ENCODE peak calls at places on chromosomes 7 and 10, in five cellular contexts. One of them, this sample, is unnamed.

GRCh38 chr7:115267503-115267902 is 345.6 kb downstream of the MDFIC start:
- DNase-seq in PC-3: no peak
- DNase-seq in psoas muscle: no peak
- DNase-seq in cardiac muscle cell: no peak
- DNase-seq in CD8-positive, alpha-beta memory T cell: no peak
- DNase-seq in this sample: no peak

GRCh38 chr7:50739744-50740455 is 42.8 kb downstream of the GRB10 start:
- DNase-seq in PC-3: no peak
- DNase-seq in psoas muscle: no peak
- DNase-seq in cardiac muscle cell: peak; percentile 25
- DNase-seq in CD8-positive, alpha-beta memory T cell: peak; percentile 92
- DNase-seq in this sample: no peak

GRCh38 chr7:50197547-50197946 is 104.5 kb upstream of the ZPBP start:
- DNase-seq in CD8-positive, alpha-beta memory T cell: no peak
- DNase-seq in psoas muscle: no peak
- DNase-seq in PC-3: peak; percentile 65
- DNase-seq in cardiac muscle cell: no peak
- DNase-seq in this sample: no peak

GRCh38 chr7:143003393-143004051 is 23.4 kb downstream of the OR9A2 start:
- DNase-seq in psoas muscle: no peak
- DNase-seq in CD8-positive, alpha-beta memory T cell: peak; percentile 55
- DNase-seq in cardiac muscle cell: peak; percentile 68
- DNase-seq in PC-3: peak; percentile 71
- DNase-seq in this sample: no peak

GRCh38 chr10:23422003-23422411 is 16.9 kb upstream of the OTUD1 start:
- DNase-seq in CD8-positive, alpha-beta memory T cell: no peak
- DNase-seq in cardiac muscle cell: no peak
- DNase-seq in psoas muscle: no peak
- DNase-seq in PC-3: peak; percentile 43
- DNase-seq in this sample: no peak

GRCh38 chr10:92493362-92493761 is 80.5 kb downstream of the IDE start:
- DNase-seq in CD8-positive, alpha-beta memory T cell: no peak
- DNase-seq in psoas muscle: no peak
- DNase-seq in cardiac muscle cell: no peak
- DNase-seq in PC-3: no peak
- DNase-seq in this sample: no peak

GRCh38 chr7:129670636-129671035 is 59.1 kb downstream of the NRF1 start:
- DNase-seq in PC-3: no peak
- DNase-seq in CD8-positive, alpha-beta memory T cell: no peak
- DNase-seq in psoas muscle: no peak
- DNase-seq in cardiac muscle cell: peak; percentile 52
- DNase-seq in this sample: no peak

GRCh38 chr10:129114588-129114987 is 352.5 kb upstream of the MGMT start:
- DNase-seq in psoas muscle: no peak
- DNase-seq in CD8-positive, alpha-beta memory T cell: no peak
- DNase-seq in cardiac muscle cell: no peak
- DNase-seq in PC-3: no peak
- DNase-seq in this sample: no peak

GRCh38 chr10:76115471-76116155 is 684.2 kb downstream of the LRMDA start:
- DNase-seq in PC-3: peak; percentile 69
- DNase-seq in cardiac muscle cell: no peak
- DNase-seq in psoas muscle: peak; percentile 60
- DNase-seq in CD8-positive, alpha-beta memory T cell: no peak
- DNase-seq in this sample: no peak

GRCh38 chr10:60517805-60518204 is 128.1 kb upstream of the ANK3 start:
- DNase-seq in PC-3: peak; percentile 49
- DNase-seq in cardiac muscle cell: no peak
- DNase-seq in CD8-positive, alpha-beta memory T cell: no peak
- DNase-seq in psoas muscle: no peak
- DNase-seq in this sample: no peak

GRCh38 chr7:137935849-137936508 is 65.9 kb downstream of the CREB3L2 start:
- DNase-seq in cardiac muscle cell: no peak
- DNase-seq in PC-3: no peak
- DNase-seq in psoas muscle: no peak
- DNase-seq in CD8-positive, alpha-beta memory T cell: no peak
- DNase-seq in this sample: no peak

GRCh38 chr7:137934176-137934826 is 67.6 kb downstream of the CREB3L2 start:
- DNase-seq in CD8-positive, alpha-beta memory T cell: no peak
- DNase-seq in PC-3: no peak
- DNase-seq in psoas muscle: no peak
- DNase-seq in cardiac muscle cell: no peak
- DNase-seq in this sample: no peak

GRCh38 chr7:137936509-137937201 is 65.2 kb downstream of the CREB3L2 start:
- DNase-seq in psoas muscle: no peak
- DNase-seq in CD8-positive, alpha-beta memory T cell: no peak
- DNase-seq in cardiac muscle cell: no peak
- DNase-seq in PC-3: no peak
- DNase-seq in this sample: no peak

GRCh38 chr7:137933270-137934017 is 68.4 kb downstream of the CREB3L2 start:
- DNase-seq in PC-3: no peak
- DNase-seq in cardiac muscle cell: peak; percentile 55
- DNase-seq in CD8-positive, alpha-beta memory T cell: no peak
- DNase-seq in psoas muscle: peak; percentile 66
- DNase-seq in this sample: peak; percentile 82

GRCh38 chr7:137934941-137935848 is 66.7 kb downstream of the CREB3L2 start:
- DNase-seq in psoas muscle: no peak
- DNase-seq in CD8-positive, alpha-beta memory T cell: peak; percentile 34
- DNase-seq in cardiac muscle cell: no peak
- DNase-seq in PC-3: no peak
- DNase-seq in this sample: no peak
- H3K27ac ChIP-seq in psoas muscle: no peak overlapping the region
- H3K27ac ChIP-seq in CD8-positive, alpha-beta memory T cell: peak overlapping the region; percentile 57
- H3K27ac ChIP-seq in cardiac muscle cell: peak overlapping the region; percentile 72
- H3K27ac ChIP-seq in PC-3: no peak overlapping the region
- H3K27ac ChIP-seq in this sample: peak overlapping the region; percentile 62

GRCh38 chr10:110553905-110554304 is 13.6 kb upstream of the SMC3 start:
- DNase-seq in psoas muscle: no peak
- DNase-seq in PC-3: no peak
- DNase-seq in CD8-positive, alpha-beta memory T cell: no peak
- DNase-seq in cardiac muscle cell: peak; percentile 31
- DNase-seq in this sample: no peak

GRCh38 chr10:110556296-110556695 is 11.2 kb upstream of the SMC3 start:
- DNase-seq in cardiac muscle cell: no peak
- DNase-seq in PC-3: no peak
- DNase-seq in psoas muscle: no peak
- DNase-seq in CD8-positive, alpha-beta memory T cell: no peak
- DNase-seq in this sample: no peak

GRCh38 chr10:110558034-110558433 is 9.5 kb upstream of the SMC3 start:
- DNase-seq in PC-3: no peak
- DNase-seq in psoas muscle: no peak
- DNase-seq in cardiac muscle cell: no peak
- DNase-seq in CD8-positive, alpha-beta memory T cell: no peak
- DNase-seq in this sample: no peak

GRCh38 chr10:110560012-110560411 is 7.5 kb upstream of the SMC3 start:
- DNase-seq in psoas muscle: no peak
- DNase-seq in PC-3: no peak
- DNase-seq in CD8-positive, alpha-beta memory T cell: no peak
- DNase-seq in cardiac muscle cell: no peak
- DNase-seq in this sample: no peak

DNA sequence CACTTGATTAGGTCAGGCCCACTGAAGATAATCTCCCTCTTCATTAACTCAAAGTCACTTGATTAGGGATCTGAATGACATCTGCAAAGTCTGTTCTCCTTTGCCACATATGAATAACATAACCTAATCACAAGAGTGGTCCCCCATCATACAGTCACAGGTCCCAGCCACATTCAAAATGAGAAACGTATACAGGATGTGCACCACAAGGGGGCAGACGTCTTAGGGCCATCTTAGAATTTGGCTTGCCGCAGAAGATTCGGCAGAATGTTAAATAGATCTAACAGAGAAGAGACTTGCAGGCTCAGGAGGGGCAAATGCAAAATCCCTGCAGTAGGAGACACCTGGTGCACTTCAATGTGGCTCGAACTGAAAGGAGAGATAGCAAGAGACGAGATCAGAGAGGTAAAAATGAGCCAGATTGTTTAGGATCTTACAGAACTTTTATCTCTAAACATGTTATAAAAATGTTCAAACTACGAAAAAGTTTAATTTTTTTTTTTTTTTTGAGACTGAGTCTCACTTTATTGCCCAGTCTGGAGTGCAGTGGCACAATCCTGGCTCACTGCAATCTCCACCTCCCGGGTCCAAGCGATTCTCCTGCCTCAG is 10.4 kb upstream of the SMC3 start:
- DNase-seq in PC-3: peak; percentile 51
- DNase-seq in psoas muscle: no peak
- DNase-seq in CD8-positive, alpha-beta memory T cell: peak; percentile 65
- DNase-seq in cardiac muscle cell: peak; percentile 73
- DNase-seq in this sample: peak; percentile 58
- H3K4me1 ChIP-seq in PC-3: no peaks in the 10 kb centered on the region
- H3K4me1 ChIP-seq in psoas muscle: no peaks in the 10 kb centered on the region
- H3K4me1 ChIP-seq in CD8-positive, alpha-beta memory T cell: no peaks in the 10 kb centered on the region
- H3K4me1 ChIP-seq in cardiac muscle cell: peaks cover 10% of the 10 kb centered on the region
- H3K4me1 ChIP-seq in this sample: no peaks in the 10 kb centered on the region

GRCh38 chr10:104326991-104327610 is 11.2 kb downstream of the ITPRIP start:
- DNase-seq in cardiac muscle cell: no peak
- DNase-seq in psoas muscle: no peak
- DNase-seq in PC-3: no peak
- DNase-seq in CD8-positive, alpha-beta memory T cell: no peak
- DNase-seq in this sample: no peak

GRCh38 chr10:104323085-104323484 is 15.2 kb downstream of the ITPRIP start:
- DNase-seq in cardiac muscle cell: no peak
- DNase-seq in PC-3: no peak
- DNase-seq in psoas muscle: no peak
- DNase-seq in CD8-positive, alpha-beta memory T cell: no peak
- DNase-seq in this sample: no peak

GRCh38 chr10:104323721-104324686 is 14.3 kb downstream of the ITPRIP start:
- DNase-seq in PC-3: no peak
- DNase-seq in CD8-positive, alpha-beta memory T cell: no peak
- DNase-seq in cardiac muscle cell: no peak
- DNase-seq in psoas muscle: no peak
- DNase-seq in this sample: peak; percentile 74

GRCh38 chr10:104325436-104326430 is 12.5 kb downstream of the ITPRIP start:
- DNase-seq in cardiac muscle cell: no peak
- DNase-seq in PC-3: no peak
- DNase-seq in CD8-positive, alpha-beta memory T cell: no peak
- DNase-seq in psoas muscle: peak; percentile 71
- DNase-seq in this sample: peak; percentile 80

GRCh38 chr10:104324931-104325330 is 13.3 kb downstream of the ITPRIP start:
- DNase-seq in psoas muscle: no peak
- DNase-seq in PC-3: no peak
- DNase-seq in cardiac muscle cell: no peak
- DNase-seq in CD8-positive, alpha-beta memory T cell: no peak
- DNase-seq in this sample: peak; percentile 43
- H3K27ac ChIP-seq in psoas muscle: peak overlapping the region; percentile 60
- H3K27ac ChIP-seq in PC-3: no peak overlapping the region
- H3K27ac ChIP-seq in cardiac muscle cell: no peak overlapping the region
- H3K27ac ChIP-seq in CD8-positive, alpha-beta memory T cell: no peak overlapping the region
- H3K27ac ChIP-seq in this sample: no peak overlapping the region

DNA sequence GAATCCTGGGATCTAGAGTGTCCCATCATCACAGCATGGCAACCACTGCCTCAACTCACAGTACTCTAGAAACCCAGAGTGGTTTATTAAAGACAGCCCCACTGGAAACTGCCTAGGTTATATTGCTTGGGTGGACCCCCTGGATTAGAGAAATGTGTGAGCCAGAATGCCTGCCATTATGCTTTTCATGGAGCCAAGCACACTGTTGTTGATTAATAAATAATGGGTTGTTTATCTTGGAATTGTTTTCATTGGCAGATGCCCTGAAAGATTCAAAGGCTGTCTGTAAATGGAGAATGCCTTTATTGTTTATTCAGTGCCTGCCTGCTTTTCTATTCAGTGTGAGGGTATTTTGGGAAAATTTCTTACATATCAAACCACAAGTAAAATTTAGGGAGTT is 52.1 kb downstream of the GNAI1 start:
- DNase-seq in CD8-positive, alpha-beta memory T cell: no peak
- DNase-seq in PC-3: no peak
- DNase-seq in psoas muscle: no peak
- DNase-seq in cardiac muscle cell: no peak
- DNase-seq in this sample: no peak
- H3K4me1 ChIP-seq in CD8-positive, alpha-beta memory T cell: no peaks in the 10 kb centered on the region
- H3K4me1 ChIP-seq in PC-3: peaks cover 7% of the 10 kb centered on the region
- H3K4me1 ChIP-seq in psoas muscle: no peaks in the 10 kb centered on the region
- H3K4me1 ChIP-seq in cardiac muscle cell: no peaks in the 10 kb centered on the region
- H3K4me1 ChIP-seq in this sample: peaks cover 9% of the 10 kb centered on the region

GRCh38 chr7:144812379-144813283 is 23.2 kb downstream of the TPK1 start:
- DNase-seq in CD8-positive, alpha-beta memory T cell: peak; percentile 76
- DNase-seq in cardiac muscle cell: no peak
- DNase-seq in PC-3: no peak
- DNase-seq in psoas muscle: no peak
- DNase-seq in this sample: no peak
- H3K27ac ChIP-seq in CD8-positive, alpha-beta memory T cell: no peak overlapping the region
- H3K27ac ChIP-seq in cardiac muscle cell: no peak overlapping the region
- H3K27ac ChIP-seq in PC-3: no peak overlapping the region
- H3K27ac ChIP-seq in psoas muscle: no peak overlapping the region
- H3K27ac ChIP-seq in this sample: no peak overlapping the region

DNA sequence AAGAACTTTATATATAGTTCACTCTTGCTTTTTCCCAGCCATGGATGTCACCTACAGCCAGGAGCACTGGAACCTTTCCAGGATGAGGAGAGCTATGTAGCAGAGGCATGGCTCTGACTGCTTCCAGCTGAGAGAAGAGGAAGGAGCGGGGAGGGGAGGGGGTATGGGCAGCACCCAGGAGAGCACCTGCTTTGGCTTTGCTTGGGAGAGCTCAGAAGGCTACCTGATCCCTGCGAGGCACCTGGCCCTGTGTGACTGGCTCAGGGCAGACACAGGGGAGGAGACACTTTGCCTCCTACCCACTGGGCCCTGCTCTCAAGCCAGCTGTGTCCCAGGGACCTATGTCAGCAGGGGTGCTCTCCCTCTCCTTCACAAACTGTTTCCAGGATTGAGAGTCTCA is 67.1 kb downstream of the HK1 start:
- DNase-seq in CD8-positive, alpha-beta memory T cell: no peak
- DNase-seq in psoas muscle: peak; percentile 57
- DNase-seq in cardiac muscle cell: no peak
- DNase-seq in PC-3: no peak
- DNase-seq in this sample: no peak
- H3K4me1 ChIP-seq in CD8-positive, alpha-beta memory T cell: peaks cover 76% of the 10 kb centered on the region
- H3K4me1 ChIP-seq in psoas muscle: peaks cover 79% of the 10 kb centered on the region
- H3K4me1 ChIP-seq in cardiac muscle cell: no peaks in the 10 kb centered on the region
- H3K4me1 ChIP-seq in PC-3: peaks cover 26% of the 10 kb centered on the region
- H3K4me1 ChIP-seq in this sample: no peaks in the 10 kb centered on the region

This sample was measured in aorta.